ENCODE peak calls at places on chromosomes 4 and X, in six cellular contexts. S, J, M, V, Y and F are unnamed samples.

GRCh38 chr4:3368841-3369760 is 72.7 kb upstream of the HGFAC start:
- DNase-seq in V (no peak), J (peak; percentile 62), S (no peak), M (no peak), Y (no peak), F (no peak)

GRCh38 chr4:57426779-57427395 is 316.7 kb upstream of the IGFBP7 start:
- DNase-seq in V (peak; percentile 35), J (peak; percentile 66), S (peak; percentile 60), Y (peak; percentile 19), M (peak; percentile 66), F (peak; percentile 38)

GRCh38 chrX:18422325-18422724 is 3.1 kb upstream of the CDKL5 start:
- DNase-seq in Y (no peak), M (no peak), S (no peak), J (no peak), V (no peak), F (no peak)

GRCh38 chrX:150489359-150490015 is 78.9 kb upstream of the MTM1 start:
- DNase-seq in S (no peak), M (no peak), J (no peak), V (no peak), Y (no peak), F (no peak)

GRCh38 chrX:40526412-40526811 is 54.4 kb upstream of the ATP6AP2 start:
- DNase-seq in J (no peak), V (no peak), Y (no peak), S (no peak), M (no peak), F (no peak)

GRCh38 chr4:6324999-6325790 is 55.5 kb downstream of the WFS1 start:
- DNase-seq in S (no peak), Y (no peak), J (no peak), V (no peak), M (no peak), F (no peak)

GRCh38 chr4:104446431-104446925 is 48.2 kb downstream of the CXXC4 start:
- DNase-seq in Y (no peak), V (no peak), J (no peak), S (no peak), M (no peak), F (no peak)

GRCh38 chrX:9724711-9725110 is 40.9 kb downstream of the GPR143 start:
- DNase-seq in Y (no peak), S (no peak), J (no peak), V (no peak), M (no peak), F (no peak)

GRCh38 chr4:76984788-76985211 is 35.2 kb downstream of the SEPTIN11 start:
- DNase-seq in Y (no peak), M (no peak), V (peak; percentile 64), J (peak; percentile 42), S (no peak), F (peak; percentile 24)

GRCh38 chr4:2390780-2391490 is 27.5 kb downstream of the ZFYVE28 start:
- DNase-seq in J (peak; percentile 80), S (no peak), M (no peak), Y (no peak), V (no peak), F (no peak)

GRCh38 chr4:68466185-68466584 is 18.9 kb downstream of the TMPRSS11E start:
- DNase-seq in Y (peak; percentile 18), J (no peak), M (no peak), S (no peak), V (no peak), F (no peak)

GRCh38 chrX:153927686-153927935 is 1.5 kb upstream of the ARHGAP4 start:
- DNase-seq in Y (no peak), J (no peak), M (no peak), S (no peak), V (no peak), F (no peak)

GRCh38 chrX:153825042-153825441 is 5.3 kb downstream of the PDZD4 start:
- DNase-seq in S (no peak), Y (no peak), J (peak; percentile 7), V (no peak), M (no peak), F (no peak)

GRCh38 chr4:41487868-41488267 is 50.1 kb upstream of the LIMCH1 start:
- DNase-seq in Y (no peak), V (no peak), M (no peak), J (no peak), S (no peak), F (no peak)

GRCh38 chr4:6697096-6697495 is 3.4 kb downstream of the S100P start:
- DNase-seq in Y (no peak), V (no peak), J (no peak), M (no peak), S (no peak), F (no peak)

GRCh38 chr4:141439223-141439622 is 197.2 kb upstream of the IL15 start:
- DNase-seq in J (no peak), S (no peak), M (no peak), V (no peak), Y (no peak), F (no peak)

GRCh38 chr4:69748176-69748575 is 12.2 kb downstream of the SULT1B1 start:
- DNase-seq in S (no peak), M (no peak), J (no peak), V (no peak), Y (no peak), F (no peak)

GRCh38 chrX:75522565-75523411 is at the start of gene ZDHHC15:
- DNase-seq in V (no peak), M (peak; percentile 27), J (peak; percentile 64), S (no peak), Y (no peak), F (no peak)

GRCh38 chr4:42360158-42360557 is 37.1 kb upstream of the SHISA3 start:
- DNase-seq in Y (no peak), M (no peak), J (no peak), S (no peak), V (no peak), F (no peak)

DNA sequence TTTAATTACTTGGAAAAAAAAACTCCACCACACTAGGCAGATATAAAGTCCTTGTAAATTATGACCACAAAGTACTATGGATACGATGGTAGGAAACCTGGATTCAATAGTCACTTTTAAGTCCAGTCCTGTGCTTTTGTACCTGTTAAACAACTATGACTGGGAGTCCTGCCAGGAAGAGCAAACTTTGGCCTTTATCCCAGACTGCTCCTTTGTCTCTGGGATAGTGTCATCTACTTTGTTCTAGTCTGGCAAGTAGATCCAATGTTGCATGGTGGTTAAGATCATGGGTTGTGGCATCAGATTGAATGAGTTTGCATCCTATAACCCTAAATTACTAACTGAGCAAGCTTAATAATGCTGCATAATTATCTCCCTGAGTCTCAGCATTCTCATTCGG is 175.3 kb upstream of the FGF13 start:
- DNase-seq in Y (no peak), S (no peak), V (peak; percentile 0), M (no peak), J (no peak), F (no peak)
- TF ChIP-seq SIN3A in Y (no peak), S (no peak), V (no peak), M (no peak), J (no peak), F (no peak)

GRCh38 chrX:119042040-119042439 is 30.8 kb upstream of the CT47C1 start:
- DNase-seq in Y (no peak), J (no peak), M (no peak), S (no peak), V (no peak), F (no peak)

GRCh38 chrX:119041175-119041574 is 31.6 kb upstream of the CT47C1 start:
- DNase-seq in M (no peak), S (peak; percentile 54), V (peak; percentile 73), Y (peak; percentile 32), J (no peak), F (peak; percentile 67)

GRCh38 chrX:119030990-119031389 is 41.8 kb upstream of the CT47C1 start:
- DNase-seq in M (no peak), J (no peak), Y (no peak), S (no peak), V (no peak), F (no peak)

GRCh38 chrX:119040432-119040831 is 32.4 kb upstream of the CT47C1 start:
- DNase-seq in Y (no peak), J (no peak), S (no peak), V (no peak), M (no peak), F (no peak)

GRCh38 chrX:119036369-119037029 is 36.3 kb upstream of the CT47C1 start:
- DNase-seq in J (no peak), V (no peak), M (no peak), Y (no peak), S (no peak), F (no peak)
- H3K27me3 ChIP-seq in J (no peaks in the 10 kb centered on the region), V (no peaks in the 10 kb centered on the region), M (no peaks in the 10 kb centered on the region), Y (no peaks in the 10 kb centered on the region), S (no peaks in the 10 kb centered on the region), F (no peaks in the 10 kb centered on the region)

GRCh38 chrX:72309297-72310071 is 3.8 kb upstream of the CITED1 start:
- DNase-seq in M (no peak), Y (no peak), J (no peak), V (no peak), S (no peak), F (no peak)

GRCh38 chrX:72307646-72308051 is 1.9 kb upstream of the CITED1 start:
- DNase-seq in V (no peak), M (no peak), J (no peak), Y (no peak), S (no peak), F (no peak)

GRCh38 chrX:72306851-72307645 is 1.3 kb upstream of the CITED1 start:
- DNase-seq in M (no peak), S (peak; percentile 49), J (peak; percentile 87), V (peak; percentile 17), Y (peak; percentile 22), F (no peak)

GRCh38 chrX:72308209-72308565 is 2.5 kb upstream of the CITED1 start:
- DNase-seq in S (no peak), V (no peak), Y (no peak), M (no peak), J (no peak), F (no peak)

DNA sequence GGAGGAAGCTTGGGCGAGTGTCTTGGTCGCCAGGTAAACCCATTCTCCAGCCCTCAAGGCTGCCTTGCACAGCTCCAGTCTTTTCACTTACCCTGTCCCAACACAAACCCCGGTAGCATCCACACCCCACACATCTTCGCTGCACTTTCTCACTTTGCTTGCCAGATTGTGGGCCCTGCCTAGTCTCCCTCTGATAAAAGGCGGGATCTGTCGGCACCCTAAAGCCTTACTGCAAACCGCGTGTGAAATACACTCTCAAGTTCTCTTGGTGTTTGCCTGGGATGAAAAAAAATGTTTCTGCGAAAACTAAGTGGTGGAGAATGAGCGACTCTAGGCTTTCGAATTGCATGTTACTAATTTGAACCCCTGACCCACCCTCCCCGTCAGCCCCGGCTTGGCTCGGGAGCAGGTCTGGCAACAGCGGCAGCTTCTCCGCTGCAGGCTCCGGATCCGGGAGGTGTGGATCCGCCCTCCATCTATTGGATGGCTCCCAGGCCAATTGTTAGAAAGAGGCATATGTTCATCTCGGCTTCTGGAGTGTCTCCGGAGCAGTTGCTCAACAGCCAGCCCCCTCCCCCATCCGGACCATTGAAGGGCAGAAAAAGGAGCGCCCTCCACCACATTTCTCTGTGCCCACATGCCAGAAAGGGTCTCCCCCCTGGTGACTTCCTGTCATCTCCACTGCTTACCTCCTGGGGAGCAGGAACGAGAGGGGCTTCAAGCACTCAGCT is 3.0 kb upstream of the CITED1 start:
- DNase-seq in V (peak; percentile 27), M (no peak), Y (peak; percentile 34), J (peak; percentile 92), S (peak; percentile 70), F (peak; percentile 42)
- TF ChIP-seq SIN3A in V (no peak), M (no peak), Y (no peak), J (no peak), S (no peak), F (no peak)

DNA sequence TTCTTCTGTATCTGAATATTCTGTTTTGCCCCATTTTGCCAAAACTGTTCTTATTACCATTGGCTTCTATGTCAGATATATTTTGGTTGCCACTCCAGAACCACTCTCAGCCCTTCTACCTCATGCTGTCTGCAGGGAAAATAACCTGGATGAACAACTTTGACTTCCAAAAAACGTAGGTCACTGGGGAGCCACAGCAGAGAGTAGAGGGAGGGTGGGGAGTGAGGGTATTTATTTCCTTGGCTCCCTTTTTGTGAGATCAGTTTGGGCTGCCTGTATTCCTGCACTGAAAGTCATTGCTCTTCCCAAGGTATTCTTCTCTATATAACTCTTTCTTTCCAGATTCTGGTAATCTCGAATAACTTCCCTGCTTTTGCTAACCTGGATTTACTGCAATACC is 6.3 kb downstream of the BMPR1B start:
- DNase-seq in M (no peak), Y (no peak), V (no peak), S (no peak), J (no peak), F (no peak)
- H3K27me3 ChIP-seq in M (peaks cover 13% of the 10 kb centered on the region), Y (no peaks in the 10 kb centered on the region), V (peaks cover 26% of the 10 kb centered on the region), S (no peaks in the 10 kb centered on the region), J (peaks cover 3% of the 10 kb centered on the region), F (peaks cover 6% of the 10 kb centered on the region)